ENCODE peak calls at places on chromosomes 2 and 18, in six cellular contexts. H, T, D, S, N and M are unnamed samples.

GRCh38 chr2:68714866-68715265 is 19.7 kb upstream of the ARHGAP25 start:
- DNase-seq in H (no peak), S (peak), D (no peak), T (no peak), N (no peak), M (peak)

GRCh38 chr2:238187618-238188548 is 15.6 kb downstream of the ILKAP start:
- DNase-seq in N (no peak), S (no peak), H (no peak), D (no peak), T (no peak), M (no peak)

GRCh38 chr18:39596216-39596615 is 2030.6 kb upstream of the CELF4 start:
- DNase-seq in H (no peak), D (no peak), N (no peak), S (no peak), T (no peak), M (no peak)

GRCh38 chr2:176558574-176559140 is 289.4 kb downstream of the MTX2 start:
- DNase-seq in S (no peak), D (no peak), N (no peak), T (no peak), H (no peak), M (no peak)

GRCh38 chr2:174176898-174177297 is 71.4 kb downstream of the OLA1 start:
- DNase-seq in N (no peak), S (no peak), D (peak), H (no peak), T (no peak), M (no peak)

GRCh38 chr2:162327134-162327769 is 8.8 kb upstream of the IFIH1 start:
- DNase-seq in N (no peak), T (no peak), D (peak), S (no peak), H (no peak), M (no peak)

GRCh38 chr2:168526641-168527040 is 70.6 kb downstream of the CERS6 start:
- DNase-seq in D (peak), S (no peak), N (no peak), T (peak), H (peak), M (no peak)

GRCh38 chr18:79108520-79109215 is 39.5 kb downstream of the ATP9B start:
- DNase-seq in D (peak), T (no peak), S (no peak), N (no peak), H (no peak), M (no peak)

GRCh38 chr2:99660616-99661416 is 171.0 kb upstream of the REV1 start:
- DNase-seq in S (no peak), T (no peak), H (no peak), N (no peak), D (no peak), M (no peak)

GRCh38 chr2:234249873-234250272 is 199.4 kb downstream of the SPP2 start:
- DNase-seq in T (no peak), S (no peak), N (no peak), H (no peak), D (peak), M (no peak)

GRCh38 chr18:48002933-48003365 is 72.5 kb upstream of the SMAD2 start:
- DNase-seq in H (no peak), T (no peak), N (no peak), S (no peak), D (no peak), M (peak)

GRCh38 chr2:151166410-151166809 is 95.3 kb downstream of the RBM43 start:
- DNase-seq in S (no peak), H (no peak), D (no peak), T (no peak), N (no peak), M (no peak)

GRCh38 chr2:36507408-36507812 is 90.6 kb downstream of the FEZ2 start:
- DNase-seq in D (peak), N (no peak), S (no peak), H (no peak), T (peak), M (no peak)

GRCh38 chr2:44825702-44826101 is 115.8 kb upstream of the SIX3 start:
- DNase-seq in H (no peak), D (no peak), S (no peak), T (no peak), N (no peak), M (no peak)

GRCh38 chr2:208541982-208542464 is 135.4 kb downstream of the PTH2R start:
- DNase-seq in H (no peak), N (no peak), S (no peak), T (no peak), D (no peak), M (no peak)

GRCh38 chr18:75915941-75916640 is 488.6 kb upstream of the SMIM21 start:
- DNase-seq in N (no peak), H (peak), S (no peak), D (no peak), T (peak), M (no peak)
- H3K4me3 ChIP-seq in N (peak), H (peak), S (no peak), D (no peak), T (peak), M (peak)

GRCh38 chr2:42132966-42133641 is 36.0 kb upstream of the EML4 start:
- DNase-seq in N (peak), D (peak), H (peak), S (peak), T (peak), M (peak)
- H3K4me3 ChIP-seq in N (no peak), D (peak), H (peak), S (peak), T (no peak), M (peak)

GRCh38 chr18:54606835-54607212 is 15.8 kb downstream of the DYNAP start:
- DNase-seq in S (no peak), D (no peak), T (no peak), H (no peak), N (no peak), M (no peak)

GRCh38 chr18:54611819-54612218 is 20.8 kb downstream of the DYNAP start:
- DNase-seq in S (no peak), T (no peak), H (no peak), N (no peak), D (no peak), M (no peak)

GRCh38 chr18:54604211-54604610 is 13.2 kb downstream of the DYNAP start:
- DNase-seq in H (no peak), D (no peak), N (no peak), T (no peak), S (no peak), M (no peak)

GRCh38 chr18:54608008-54608642 is 17.1 kb downstream of the DYNAP start:
- DNase-seq in D (peak), T (no peak), S (no peak), H (no peak), N (no peak), M (no peak)

DNA sequence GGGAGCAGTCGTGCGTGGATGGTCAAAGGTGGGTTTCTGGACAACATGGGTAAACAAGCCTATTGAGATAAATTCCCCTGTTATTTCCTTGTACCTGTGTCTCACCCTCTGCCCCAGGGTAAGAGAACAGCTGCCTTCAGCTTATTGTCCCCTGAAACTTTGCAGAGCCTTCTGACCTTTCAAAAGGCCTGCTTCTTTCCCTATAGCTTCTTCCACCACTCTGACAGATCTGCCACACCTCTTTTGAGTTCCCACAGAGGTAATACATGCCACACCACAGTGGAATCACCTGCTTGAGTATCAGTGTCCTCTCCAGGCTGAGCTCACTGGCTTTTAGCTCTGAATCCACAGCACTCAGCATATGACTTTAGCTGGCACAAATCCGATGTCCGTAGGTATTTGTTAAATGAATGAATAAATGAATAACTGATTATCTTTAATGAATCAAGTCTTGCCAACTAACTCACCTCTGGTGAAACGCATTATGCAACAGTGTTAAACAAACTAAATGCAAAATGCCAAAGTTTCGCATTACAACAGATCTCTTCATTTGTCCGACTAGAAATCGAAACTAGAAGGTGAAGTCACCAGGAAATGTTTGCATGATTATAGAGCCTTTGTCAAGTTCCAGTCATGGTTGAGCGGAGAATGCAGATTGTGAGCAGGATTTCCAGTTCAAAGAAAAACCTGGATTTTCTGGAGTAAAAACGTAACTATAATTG is 16.3 kb downstream of the DYNAP start:
- DNase-seq in S (no peak), N (no peak), T (no peak), D (no peak), H (no peak), M (no peak)
- H3K4me3 ChIP-seq in S (no peak), N (no peak), T (no peak), D (no peak), H (no peak), M (peak)

DNA sequence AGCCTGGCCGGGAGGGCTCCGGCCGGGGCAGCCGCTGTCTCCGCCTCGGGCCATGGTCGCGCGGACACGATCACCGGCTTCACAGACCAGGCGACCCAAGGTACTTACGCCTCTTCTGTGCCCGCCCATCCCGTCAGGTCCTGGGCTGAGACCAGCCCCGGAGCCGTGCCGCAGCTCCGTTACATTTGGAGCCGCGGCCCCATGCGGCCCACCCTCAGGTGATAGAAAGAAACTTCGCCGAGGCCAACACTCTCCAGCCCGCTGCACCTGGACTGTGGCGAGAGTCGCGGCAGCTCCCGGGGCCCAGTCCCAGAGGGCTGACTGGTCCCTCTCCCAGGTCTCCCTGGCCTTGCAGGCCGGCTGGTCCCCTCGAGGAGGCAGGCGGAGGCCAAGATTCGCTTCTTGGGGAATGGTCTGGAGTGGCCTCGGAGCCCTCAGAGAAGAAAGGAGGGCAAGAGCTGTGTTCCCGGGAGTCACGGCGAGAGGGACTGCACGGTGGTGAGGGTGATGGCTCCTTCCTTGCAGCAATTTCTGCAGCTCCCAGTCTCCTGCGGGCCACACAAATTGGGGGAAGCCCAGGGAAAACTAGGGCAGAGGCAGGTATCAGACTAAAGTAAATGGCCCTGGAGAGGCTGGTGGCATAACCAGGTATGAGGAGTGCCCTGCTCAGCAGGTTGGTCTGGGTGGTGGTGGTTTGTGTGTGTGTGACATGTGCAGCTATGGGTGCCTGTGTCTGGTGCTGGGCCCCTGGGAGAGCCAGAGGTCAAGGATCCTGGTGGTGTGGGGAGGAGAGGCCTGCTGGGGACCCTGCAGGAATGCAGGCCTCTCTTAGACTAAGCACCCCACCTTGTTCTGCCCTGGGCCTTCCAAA is 822 bp downstream of the GDF7 start:
- DNase-seq in D (no peak), N (no peak), T (no peak), S (no peak), H (peak), M (no peak)
- H3K4me3 ChIP-seq in D (no peak), N (peak), T (peak), S (no peak), H (peak), M (peak)

GRCh38 chr2:236177967-236178909 is 10.1 kb upstream of the GBX2 start:
- DNase-seq in S (no peak), D (peak), N (no peak), H (peak), T (no peak), M (peak)

GRCh38 chr2:236180831-236181453 is 12.8 kb upstream of the GBX2 start:
- DNase-seq in D (peak), T (no peak), N (no peak), S (no peak), H (peak), M (no peak)

GRCh38 chr2:236178921-236179652 is 10.9 kb upstream of the GBX2 start:
- DNase-seq in D (no peak), H (no peak), S (no peak), N (no peak), T (no peak), M (no peak)

GRCh38 chr2:236180501-236180816 is 12.3 kb upstream of the GBX2 start:
- DNase-seq in D (no peak), S (no peak), H (no peak), T (no peak), N (no peak), M (no peak)

GRCh38 chr2:236179653-236180500 is 11.7 kb upstream of the GBX2 start:
- DNase-seq in H (peak), T (no peak), N (no peak), D (no peak), S (no peak), M (no peak)
- H3K4me3 ChIP-seq in H (no peak), T (no peak), N (no peak), D (peak), S (no peak), M (peak)

DNA sequence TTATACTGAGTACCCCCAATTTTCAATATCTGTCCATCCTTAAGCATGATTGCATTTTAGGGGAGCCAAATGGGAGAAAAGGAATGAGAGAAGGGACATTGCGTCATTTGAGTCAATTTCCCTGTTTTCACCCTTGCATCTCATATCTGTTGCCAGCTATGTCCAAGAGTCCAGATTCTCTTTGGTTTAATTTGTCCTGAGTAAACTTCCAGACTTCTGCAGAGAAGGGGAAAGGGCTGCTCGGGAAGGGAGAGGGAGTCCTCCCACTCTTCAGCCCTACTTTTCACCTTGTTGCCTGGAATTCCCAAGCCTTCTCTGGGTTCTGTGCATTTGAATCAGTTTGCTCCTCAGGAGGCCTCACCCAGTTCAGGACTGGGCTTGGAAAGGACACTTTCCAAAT is 16.5 kb downstream of the GREB1 start:
- DNase-seq in S (no peak), T (no peak), D (no peak), N (no peak), H (peak), M (no peak)
- H3K4me3 ChIP-seq in S (no peak), T (no peak), D (no peak), N (no peak), H (no peak), M (no peak)

GRCh38 chr2:164691346-164691887 is 70.1 kb upstream of the GRB14 start:
- DNase-seq in N (no peak), S (no peak), H (no peak), T (no peak), D (no peak), M (no peak)
- H3K4me3 ChIP-seq in N (no peak), S (no peak), H (no peak), T (no peak), D (no peak), M (no peak)

GRCh38 chr2:102256874-102257462 is 54.4 kb upstream of the IL1RL1 start:
- DNase-seq in H (no peak), N (no peak), D (no peak), T (no peak), S (no peak), M (no peak)

GRCh38 chr2:102258025-102258385 is 53.4 kb upstream of the IL1RL1 start:
- DNase-seq in T (no peak), H (no peak), N (no peak), D (no peak), S (no peak), M (no peak)

GRCh38 chr2:102258386-102259074 is 52.8 kb upstream of the IL1RL1 start:
- DNase-seq in N (no peak), T (no peak), S (no peak), D (peak), H (no peak), M (no peak)

GRCh38 chr2:102253753-102254150 is 57.6 kb upstream of the IL1RL1 start:
- DNase-seq in H (no peak), N (no peak), S (no peak), T (no peak), D (no peak), M (no peak)

GRCh38 chr2:102256281-102256680 is 55.1 kb upstream of the IL1RL1 start:
- DNase-seq in T (no peak), S (no peak), N (no peak), H (no peak), D (no peak), M (no peak)
- H3K4me3 ChIP-seq in T (no peak), S (no peak), N (no peak), H (no peak), D (no peak), M (peak)

GRCh38 chr2:86039178-86039962 is 66.3 kb downstream of the POLR1A start:
- DNase-seq in H (peak), T (peak), D (no peak), S (peak), N (peak), M (no peak)

GRCh38 chr2:86037141-86037794 is 68.4 kb downstream of the POLR1A start:
- DNase-seq in S (peak), H (peak), D (peak), T (peak), N (no peak), M (peak)

GRCh38 chr2:86039963-86040655 is 65.6 kb downstream of the POLR1A start:
- DNase-seq in N (peak), D (no peak), H (peak), T (peak), S (no peak), M (no peak)

GRCh38 chr2:86037795-86038192 is 67.9 kb downstream of the POLR1A start:
- DNase-seq in N (no peak), D (no peak), H (no peak), T (no peak), S (no peak), M (no peak)

GRCh38 chr2:86038291-86039081 is 67.2 kb downstream of the POLR1A start:
- DNase-seq in T (peak), D (peak), N (no peak), H (peak), S (peak), M (no peak)
- H3K4me3 ChIP-seq in T (no peak), D (no peak), N (no peak), H (no peak), S (no peak), M (no peak)